ENCODE peak calls at places on chromosomes 12 and 14, in six cellular contexts. E is GM23338, A is esophagus squamous epithelium, K is body of pancreas, B is astrocyte of the spinal cord, V is fibroblast of the aortic adventitia. H is an unnamed sample.

GRCh38 chr14:91252901-91253794 is 8.6 kb upstream of the GPR68 start:
- DNase-seq in E (peak), A (no peak), K (no peak), B (no peak), V (no peak), H (no peak)

GRCh38 chr12:114457620-114458019 is 51.7 kb upstream of the TBX5 start:
- DNase-seq in E (no peak), A (no peak), K (no peak), B (no peak), V (no peak), H (no peak)

GRCh38 chr12:124395986-124396385 is 101.1 kb downstream of the RFLNA start:
- DNase-seq in E (no peak), A (no peak), K (no peak), B (no peak), V (no peak), H (peak)

GRCh38 chr14:32430326-32430725 is 101.2 kb downstream of the AKAP6 start:
- DNase-seq in E (no peak), A (no peak), K (no peak), B (peak), V (peak), H (no peak)

GRCh38 chr14:64178814-64179213 is 115.4 kb downstream of the ESR2 start:
- DNase-seq in E (no peak), A (no peak), K (no peak), B (no peak), V (no peak), H (no peak)

GRCh38 chr12:59619461-59620240 is 23.8 kb downstream of the SLC16A7 start:
- DNase-seq in E (no peak), A (no peak), K (no peak), B (no peak), V (no peak), H (no peak)

GRCh38 chr14:63867926-63868921 is 15.4 kb downstream of the SYNE2 start:
- DNase-seq in E (no peak), A (no peak), K (no peak), B (peak), V (peak), H (peak)

GRCh38 chr12:113136128-113136989 is 798 bp upstream of the RASAL1 start:
- DNase-seq in E (peak), A (no peak), K (no peak), B (no peak), V (no peak), H (no peak)

GRCh38 chr12:118821386-118821928 is 159.9 kb upstream of the SRRM4 start:
- DNase-seq in E (peak), A (no peak), K (no peak), B (no peak), V (no peak), H (no peak)

DNA sequence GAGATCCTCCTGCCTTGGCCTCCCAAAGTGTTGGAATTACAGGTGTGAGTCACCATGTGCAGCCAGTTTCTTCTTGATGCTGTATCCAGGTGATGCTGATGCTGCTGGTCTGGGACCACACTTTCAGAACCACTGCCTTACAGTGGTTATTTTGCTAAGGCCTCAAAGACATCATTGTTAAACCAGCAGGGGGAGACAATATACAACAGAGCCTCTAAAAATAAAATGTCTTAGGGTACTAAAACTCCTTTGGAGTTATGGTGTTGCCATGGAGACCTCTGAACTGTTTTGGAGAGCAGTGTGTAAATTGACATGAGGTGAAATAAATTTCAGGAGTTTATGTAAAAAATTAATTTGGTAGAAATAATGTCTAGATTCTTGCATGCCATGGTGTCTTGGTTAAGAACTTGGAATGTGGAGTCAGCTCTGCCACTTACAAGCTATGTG is 1.1 kb upstream of the ARG2 start:
- DNase-seq in E (peak), A (no peak), K (no peak), B (peak), V (peak), H (peak)
- H3K4me3 ChIP-seq in E (no peak), A (no peak), K (no peak), B (no peak), V (no peak), H (no peak)

DNA sequence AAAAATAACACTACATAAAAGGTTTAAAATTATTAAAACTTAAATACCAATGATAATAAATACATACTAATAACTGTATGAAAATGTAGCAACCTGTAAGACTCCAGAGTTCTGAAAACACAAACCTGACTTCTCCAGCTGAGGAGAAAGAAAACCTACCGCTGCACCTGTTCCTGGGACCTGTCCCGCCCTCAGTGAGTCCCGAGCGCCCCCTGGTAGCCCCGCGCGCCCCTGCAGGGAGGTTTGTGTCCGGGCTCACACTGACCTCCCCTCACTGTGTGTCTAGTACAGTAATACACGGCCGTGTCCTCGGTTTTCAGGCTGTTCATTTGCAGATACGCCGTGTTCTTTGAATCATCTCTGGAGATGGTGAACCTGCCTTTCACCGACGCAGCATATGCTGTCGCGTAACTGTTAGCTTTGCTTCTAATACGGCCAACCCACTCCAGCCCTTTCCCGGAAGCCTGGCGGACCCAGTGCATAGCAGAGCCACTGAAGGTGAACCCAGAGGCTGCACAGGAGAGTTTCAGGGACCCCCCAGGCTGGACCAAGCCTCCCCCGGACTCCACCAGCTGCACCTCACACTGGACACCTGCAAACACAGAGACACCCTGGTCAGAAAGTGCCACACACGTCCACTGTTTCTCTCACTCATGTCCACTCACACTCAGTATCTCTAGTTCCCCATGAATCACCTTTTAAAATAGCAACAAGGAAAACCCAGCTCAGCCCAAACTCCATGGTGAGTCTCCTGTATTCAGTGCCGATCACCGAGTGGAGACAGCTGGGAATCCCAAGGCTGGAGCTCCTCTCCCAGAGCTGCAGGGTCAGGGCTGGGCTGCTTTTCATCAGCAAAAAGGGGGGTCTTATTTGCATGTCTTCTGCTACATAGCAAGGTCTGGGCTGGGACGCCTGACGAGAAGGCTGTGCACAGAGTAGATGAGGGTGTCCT is 1276.3 kb downstream of the TMEM121 start:
- DNase-seq in E (no peak), A (no peak), K (no peak), B (no peak), V (no peak), H (no peak)
- TF ChIP-seq CTCF in E (no peak), A (no peak), K (no peak), B (no peak), V (no peak), H (no peak)

GRCh38 chr14:51240804-51241380 is 845 bp downstream of the TMX1 start:
- DNase-seq in E (no peak), A (no peak), K (no peak), B (no peak), V (no peak), H (no peak)

GRCh38 chr14:51239813-51240803 is at the start of gene TMX1:
- DNase-seq in E (peak), A (peak), K (peak), B (peak), V (peak), H (peak)

GRCh38 chr14:51236314-51236713 is 3.7 kb upstream of the TMX1 start:
- DNase-seq in E (no peak), A (no peak), K (no peak), B (no peak), V (peak), H (no peak)
- H3K4me3 ChIP-seq in E (no peak), A (no peak), K (no peak), B (no peak), V (no peak), H (no peak)

GRCh38 chr14:49892636-49893308 is at the start of gene ARF6:
- DNase-seq in E (peak), A (peak), K (peak), B (peak), V (peak), H (peak)
- TF ChIP-seq CTCF in E (peak), A (peak), K (peak), B (no peak), V (peak), H (no peak)